ENCODE peak calls at places on chromosomes 1 and 21, in six cellular contexts. M is dorsolateral prefrontal cortex, Q is nephron progenitor cell, R is upper lobe of right lung, S is NB4, A is cardiac fibroblast. D is an unnamed sample.

GRCh38 chr1:77655431-77655974 is 27.0 kb downstream of the ZZZ3 start:
- DNase-seq in M (no peak), Q (no peak), A (peak; percentile 24), R (no peak), S (no peak), D (no peak)

GRCh38 chr1:209409786-209410185 is 173.7 kb upstream of the CAMK1G start:
- DNase-seq in S (no peak), A (peak; percentile 93), R (no peak), Q (no peak), M (no peak), D (no peak)

GRCh38 chr21:28537371-28538079 is 455.2 kb downstream of the LTN1 start:
- DNase-seq in M (no peak), A (peak; percentile 95), R (no peak), S (no peak), Q (no peak), D (no peak)

GRCh38 chr21:44529503-44530125 is 10.4 kb downstream of the KRTAP10-1 start:
- DNase-seq in M (peak; percentile 29), A (no peak), R (peak; percentile 48), S (no peak), Q (no peak), D (no peak)

GRCh38 chr1:100080331-100080730 is 52.4 kb downstream of the SASS6 start:
- DNase-seq in R (no peak), S (no peak), Q (no peak), M (no peak), A (no peak), D (no peak)

GRCh38 chr1:53051676-53052075 is 10.3 kb upstream of the PODN start:
- DNase-seq in M (no peak), A (no peak), R (no peak), Q (no peak), S (no peak), D (no peak)

GRCh38 chr1:107965112-107965991 is at the start of gene VAV3:
- DNase-seq in S (peak; percentile 89), R (peak; percentile 83), M (peak; percentile 75), Q (peak; percentile 86), A (peak; percentile 45), D (peak; percentile 77)

GRCh38 chr1:983736-984475 is 2.0 kb upstream of the PERM1 start:
- DNase-seq in Q (peak; percentile 83), R (no peak), S (peak; percentile 43), M (no peak), A (no peak), D (peak; percentile 70)

GRCh38 chr1:178023181-178023618 is 53.3 kb upstream of the SEC16B start:
- DNase-seq in R (no peak), A (no peak), Q (no peak), M (no peak), S (peak; percentile 27), D (no peak)

GRCh38 chr1:181989521-181989920 is 72.0 kb downstream of the ZNF648 start:
- DNase-seq in A (no peak), Q (no peak), S (no peak), M (peak; percentile 44), R (no peak), D (no peak)

GRCh38 chr21:15066231-15066577 is 1.4 kb upstream of the NRIP1 start:
- DNase-seq in Q (no peak), S (no peak), A (peak; percentile 49), R (no peak), M (no peak), D (no peak)

GRCh38 chr1:33893147-33893830 is 29.4 kb downstream of the HMGB4 start:
- DNase-seq in A (peak; percentile 1), R (no peak), Q (no peak), S (no peak), M (no peak), D (no peak)

GRCh38 chr1:200684015-200684414 is 14.3 kb upstream of the DDX59 start:
- DNase-seq in A (no peak), M (no peak), S (no peak), R (no peak), Q (no peak), D (no peak)

GRCh38 chr21:41953831-41954653 is at the start of gene C2CD2:
- DNase-seq in R (peak; percentile 89), M (no peak), A (peak; percentile 65), Q (peak; percentile 71), S (peak; percentile 77), D (peak; percentile 37)

GRCh38 chr1:247407180-247407616 is 8.8 kb upstream of the NLRP3 start:
- DNase-seq in S (peak; percentile 74), R (peak; percentile 73), M (no peak), Q (no peak), A (no peak), D (no peak)

GRCh38 chr1:206684478-206685255 is at the start of gene MAPKAPK2:
- DNase-seq in Q (peak; percentile 83), M (peak; percentile 73), R (peak; percentile 91), A (peak; percentile 68), S (peak; percentile 80), D (peak; percentile 69)

GRCh38 chr1:154220970-154221814 is 437 bp downstream of the UBAP2L start:
- DNase-seq in R (peak; percentile 85), M (peak; percentile 58), A (peak; percentile 50), Q (peak; percentile 74), S (peak; percentile 68), D (peak; percentile 38)

GRCh38 chr1:199780948-199781347 is 246.6 kb upstream of the NR5A2 start:
- DNase-seq in R (no peak), M (no peak), S (no peak), Q (no peak), A (peak; percentile 31), D (no peak)

GRCh38 chr1:54117815-54118563 is 34.8 kb downstream of the CDCP2 start:
- DNase-seq in R (peak; percentile 32), S (no peak), Q (no peak), A (no peak), M (no peak), D (no peak)

GRCh38 chr1:155012052-155012546 is 9.5 kb downstream of the ZBTB7B start:
- DNase-seq in R (peak; percentile 89), S (peak; percentile 85), Q (peak; percentile 57), A (peak; percentile 39), M (peak; percentile 83), D (no peak)

GRCh38 chr1:63773815-63774616 is at the start of gene ROR1:
- DNase-seq in S (peak; percentile 21), M (peak; percentile 88), Q (peak; percentile 90), A (peak; percentile 88), R (peak; percentile 94), D (peak; percentile 87)

GRCh38 chr1:1540817-1541628 is 599 bp upstream of the TMEM240 start:
- DNase-seq in R (no peak), S (no peak), A (no peak), Q (peak; percentile 18), M (no peak), D (no peak)

GRCh38 chr1:23553896-23554480 is 5.3 kb downstream of the ID3 start:
- DNase-seq in S (no peak), R (no peak), M (no peak), Q (peak; percentile 44), A (no peak), D (no peak)

GRCh38 chr1:224177356-224177999 is 5.6 kb upstream of the DEGS1 start:
- DNase-seq in Q (no peak), A (no peak), R (no peak), S (no peak), M (no peak), D (no peak)

GRCh38 chr21:32403201-32403701 is 9.3 kb upstream of the EVA1C start:
- DNase-seq in A (peak; percentile 85), Q (peak; percentile 57), R (no peak), S (peak; percentile 69), M (peak; percentile 58), D (peak; percentile 67)

GRCh38 chr1:43293171-43293570 is 7.6 kb upstream of the TIE1 start:
- DNase-seq in R (no peak), Q (no peak), A (no peak), S (no peak), M (no peak), D (no peak)

GRCh38 chr1:201941420-201942128 is 4.8 kb downstream of the LMOD1 start:
- DNase-seq in A (no peak), Q (peak; percentile 87), S (no peak), M (no peak), R (no peak), D (peak; percentile 54)
- TF ChIP-seq CTCF in A (no peak), Q (no peak), S (no peak), M (no peak), R (no peak), D (no peak)

DNA sequence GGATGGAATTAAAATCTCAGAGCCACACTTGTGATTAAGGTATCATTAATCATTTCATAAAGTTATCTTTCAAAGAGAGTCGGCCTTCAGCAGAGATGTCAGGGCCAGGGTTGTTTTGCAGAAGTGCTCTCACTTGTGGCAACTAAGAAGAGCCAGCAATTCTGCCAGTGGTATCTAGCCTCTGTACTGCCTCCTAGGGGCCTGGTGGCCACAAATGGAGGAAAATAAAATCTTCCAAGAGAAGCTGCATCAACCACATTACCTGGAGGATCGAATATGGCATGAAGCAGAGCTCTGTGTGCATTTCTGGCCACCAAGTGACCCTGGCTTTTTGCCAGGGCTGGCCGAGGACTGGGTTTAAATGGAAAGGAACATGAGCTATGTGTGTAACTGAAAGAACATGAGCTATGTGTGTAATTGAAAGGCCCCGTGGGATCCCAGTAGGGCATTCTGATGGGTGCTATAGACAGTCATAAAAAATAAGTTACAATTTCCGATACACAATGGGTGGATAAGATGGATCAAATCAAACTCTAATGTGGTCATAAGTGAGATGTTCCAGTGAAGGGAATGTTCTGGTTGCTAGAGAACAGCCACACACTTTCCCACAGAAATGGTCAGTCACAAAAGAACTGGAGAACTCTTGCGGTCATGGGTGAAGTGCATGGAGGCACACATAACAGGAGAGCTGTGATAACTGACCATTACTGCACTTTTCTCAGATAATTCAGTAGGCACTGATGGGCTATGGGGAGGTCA is 335.8 kb downstream of the CAMTA1 start:
- DNase-seq in A (no peak), R (no peak), M (no peak), Q (no peak), S (peak; percentile 28), D (no peak)
- TF ChIP-seq CTCF in A (no peak), R (no peak), M (peak; percentile 19), Q (no peak), S (peak; percentile 44), D (peak; percentile 13)

DNA sequence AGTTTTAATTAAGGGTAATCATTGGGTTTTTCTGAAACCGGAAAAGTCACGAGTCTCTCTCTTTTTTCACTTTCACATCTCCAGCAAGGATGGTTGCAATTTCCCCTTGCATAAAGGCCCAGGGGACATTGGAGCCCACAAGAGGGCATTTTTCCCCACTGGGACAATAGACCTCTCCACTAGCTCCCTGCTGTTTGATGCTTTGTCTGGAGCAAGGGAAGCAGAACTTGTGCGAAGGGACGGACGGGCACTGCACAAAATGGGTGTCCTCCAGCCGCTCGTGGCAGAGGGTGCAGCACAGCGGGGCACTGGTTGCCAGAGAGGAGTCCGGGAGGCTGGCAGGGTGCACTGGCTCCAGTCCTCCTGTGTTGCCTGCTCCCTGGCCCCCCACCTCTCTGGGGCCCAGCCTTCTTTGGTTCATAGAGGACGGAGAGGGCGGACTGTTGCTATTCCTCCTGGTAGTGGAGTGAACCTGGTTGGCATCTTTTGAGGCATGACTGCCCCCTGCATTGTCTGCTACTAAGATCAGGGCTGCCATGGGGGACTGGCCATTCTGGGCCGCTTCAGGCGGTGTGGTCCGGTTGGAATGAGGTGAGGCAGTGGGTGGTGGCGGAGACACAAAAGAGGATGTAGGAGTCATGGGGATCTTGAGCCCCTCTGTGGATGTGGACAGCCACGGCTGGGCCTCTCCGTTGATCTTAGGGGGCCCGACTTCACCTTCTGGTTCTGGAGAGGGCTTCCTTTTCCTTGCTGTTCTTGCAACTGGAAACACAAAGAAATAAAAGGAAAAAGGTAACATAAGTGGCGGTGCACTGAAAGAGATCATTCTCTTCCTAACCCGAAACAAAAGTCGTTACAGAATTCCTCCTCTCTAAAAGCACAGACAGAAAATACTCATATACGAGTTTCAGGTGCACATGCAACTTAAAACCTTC is 2.6 kb downstream of the IRF2BP2 start:
- DNase-seq in M (peak; percentile 50), S (peak; percentile 84), A (peak; percentile 52), R (peak; percentile 74), Q (peak; percentile 20), D (no peak)
- TF ChIP-seq CTCF in M (peak; percentile 51), S (no peak), A (peak; percentile 4), R (peak; percentile 31), Q (no peak), D (peak; percentile 41)

GRCh38 chr21:26849428-26850115 is 4.4 kb upstream of the ADAMTS1 start:
- DNase-seq in A (peak; percentile 84), Q (peak; percentile 21), R (no peak), M (no peak), S (peak; percentile 49), D (no peak)
- TF ChIP-seq CTCF in A (peak; percentile 53), Q (peak; percentile 53), R (peak; percentile 63), M (peak; percentile 75), S (peak; percentile 30), D (peak; percentile 79)